ENCODE peak calls at places on chromosomes 12 and 14, in nine cellular contexts. One of them, this sample, is unnamed. For H3K4me1, the result is how much of the 10 kb centered on the place peaks cover.

GRCh38 chr12:131436922-131437705 is 273.8 kb upstream of the SFSWAP start:
- DNase-seq in IMR-90: no peak
- DNase-seq in K562: no peak
- DNase-seq in neural progenitor cell: no peak
- DNase-seq in kidney: no peak
- DNase-seq in H9: peak
- DNase-seq in DND-41: no peak
- DNase-seq in GM23248: no peak
- DNase-seq in adipocyte: no peak
- DNase-seq in this sample: no peak

GRCh38 chr14:30331030-30331429 is 227.9 kb upstream of the G2E3 start:
- DNase-seq in kidney: no peak
- DNase-seq in DND-41: no peak
- DNase-seq in IMR-90: no peak
- DNase-seq in H9: no peak
- DNase-seq in GM23248: no peak
- DNase-seq in adipocyte: no peak
- DNase-seq in neural progenitor cell: no peak
- DNase-seq in K562: no peak
- DNase-seq in this sample: no peak

GRCh38 chr14:54667764-54668163 is 100.8 kb downstream of the SAMD4A start:
- DNase-seq in DND-41: no peak
- DNase-seq in neural progenitor cell: no peak
- DNase-seq in GM23248: no peak
- DNase-seq in kidney: no peak
- DNase-seq in H9: no peak
- DNase-seq in K562: no peak
- DNase-seq in adipocyte: no peak
- DNase-seq in IMR-90: no peak
- DNase-seq in this sample: no peak

GRCh38 chr14:92425101-92425500 is 88.5 kb upstream of the RIN3 start:
- DNase-seq in DND-41: no peak
- DNase-seq in GM23248: peak
- DNase-seq in kidney: no peak
- DNase-seq in IMR-90: peak
- DNase-seq in H9: no peak
- DNase-seq in K562: no peak
- DNase-seq in neural progenitor cell: no peak
- DNase-seq in adipocyte: peak
- DNase-seq in this sample: no peak

GRCh38 chr14:56810850-56811595 is 744 bp upstream of the OTX2 start:
- DNase-seq in H9: peak
- DNase-seq in neural progenitor cell: peak
- DNase-seq in K562: no peak
- DNase-seq in adipocyte: no peak
- DNase-seq in kidney: no peak
- DNase-seq in DND-41: no peak
- DNase-seq in IMR-90: no peak
- DNase-seq in GM23248: no peak
- DNase-seq in this sample: no peak

GRCh38 chr12:117857632-117858274 is 111.0 kb downstream of the KSR2 start:
- DNase-seq in kidney: no peak
- DNase-seq in adipocyte: peak
- DNase-seq in K562: peak
- DNase-seq in IMR-90: peak
- DNase-seq in GM23248: peak
- DNase-seq in DND-41: peak
- DNase-seq in neural progenitor cell: peak
- DNase-seq in H9: peak
- DNase-seq in this sample: peak

GRCh38 chr14:96217381-96217913 is 12.8 kb downstream of the BDKRB2 start:
- DNase-seq in neural progenitor cell: no peak
- DNase-seq in DND-41: no peak
- DNase-seq in H9: no peak
- DNase-seq in kidney: peak
- DNase-seq in K562: no peak
- DNase-seq in GM23248: no peak
- DNase-seq in IMR-90: no peak
- DNase-seq in adipocyte: no peak
- DNase-seq in this sample: no peak

GRCh38 chr12:117384735-117385134 is 23.3 kb upstream of the NOS1 start:
- DNase-seq in kidney: no peak
- DNase-seq in neural progenitor cell: no peak
- DNase-seq in H9: no peak
- DNase-seq in IMR-90: no peak
- DNase-seq in K562: no peak
- DNase-seq in GM23248: no peak
- DNase-seq in adipocyte: no peak
- DNase-seq in DND-41: no peak
- DNase-seq in this sample: no peak

GRCh38 chr14:84825481-84825880 is 704.5 kb upstream of the FLRT2 start:
- DNase-seq in kidney: no peak
- DNase-seq in K562: no peak
- DNase-seq in neural progenitor cell: no peak
- DNase-seq in adipocyte: peak
- DNase-seq in DND-41: no peak
- DNase-seq in H9: no peak
- DNase-seq in IMR-90: peak
- DNase-seq in GM23248: peak
- DNase-seq in this sample: no peak

GRCh38 chr12:66061557-66062279 is 68.8 kb downstream of the LLPH start:
- DNase-seq in DND-41: no peak
- DNase-seq in adipocyte: peak
- DNase-seq in H9: peak
- DNase-seq in kidney: no peak
- DNase-seq in neural progenitor cell: peak
- DNase-seq in K562: no peak
- DNase-seq in IMR-90: no peak
- DNase-seq in GM23248: no peak
- DNase-seq in this sample: no peak
- H3K4me1 ChIP-seq in DND-41: under half
- H3K4me1 ChIP-seq in adipocyte: under half
- H3K4me1 ChIP-seq in H9: under half
- H3K4me1 ChIP-seq in kidney: under half
- H3K4me1 ChIP-seq in neural progenitor cell: under half
- H3K4me1 ChIP-seq in K562: under half
- H3K4me1 ChIP-seq in IMR-90: under half
- H3K4me1 ChIP-seq in GM23248: under half
- H3K4me1 ChIP-seq in this sample: under half

GRCh38 chr12:6282453-6282840 is 28.0 kb upstream of the PLEKHG6 start:
- DNase-seq in H9: no peak
- DNase-seq in IMR-90: no peak
- DNase-seq in K562: no peak
- DNase-seq in DND-41: no peak
- DNase-seq in GM23248: no peak
- DNase-seq in kidney: no peak
- DNase-seq in adipocyte: no peak
- DNase-seq in neural progenitor cell: no peak
- DNase-seq in this sample: no peak

GRCh38 chr12:6284273-6284672 is 26.2 kb upstream of the PLEKHG6 start:
- DNase-seq in GM23248: no peak
- DNase-seq in neural progenitor cell: no peak
- DNase-seq in K562: no peak
- DNase-seq in DND-41: no peak
- DNase-seq in adipocyte: no peak
- DNase-seq in IMR-90: no peak
- DNase-seq in H9: no peak
- DNase-seq in kidney: no peak
- DNase-seq in this sample: no peak

GRCh38 chr12:6288235-6288634 is 22.2 kb upstream of the PLEKHG6 start:
- DNase-seq in K562: no peak
- DNase-seq in H9: no peak
- DNase-seq in kidney: no peak
- DNase-seq in DND-41: no peak
- DNase-seq in adipocyte: peak
- DNase-seq in GM23248: peak
- DNase-seq in IMR-90: peak
- DNase-seq in neural progenitor cell: no peak
- DNase-seq in this sample: no peak

GRCh38 chr12:6285532-6286306 is 24.8 kb upstream of the PLEKHG6 start:
- DNase-seq in neural progenitor cell: no peak
- DNase-seq in IMR-90: peak
- DNase-seq in adipocyte: peak
- DNase-seq in H9: no peak
- DNase-seq in GM23248: peak
- DNase-seq in kidney: no peak
- DNase-seq in K562: no peak
- DNase-seq in DND-41: no peak
- DNase-seq in this sample: no peak

GRCh38 chr12:6285063-6285477 is 25.4 kb upstream of the PLEKHG6 start:
- DNase-seq in DND-41: peak
- DNase-seq in IMR-90: peak
- DNase-seq in H9: peak
- DNase-seq in kidney: no peak
- DNase-seq in K562: peak
- DNase-seq in neural progenitor cell: peak
- DNase-seq in GM23248: peak
- DNase-seq in adipocyte: peak
- DNase-seq in this sample: peak
- H3K9ac ChIP-seq in DND-41: no peak
- H3K9ac ChIP-seq in IMR-90: peak
- H3K9ac ChIP-seq in H9: no peak
- H3K9ac ChIP-seq in kidney: no peak
- H3K9ac ChIP-seq in K562: no peak
- H3K9ac ChIP-seq in neural progenitor cell: no peak
- H3K9ac ChIP-seq in GM23248: no peak
- H3K9ac ChIP-seq in adipocyte: peak
- H3K9ac ChIP-seq in this sample: peak

GRCh38 chr12:120677765-120678473 is 9.0 kb upstream of the MLEC start:
- DNase-seq in neural progenitor cell: no peak
- DNase-seq in DND-41: no peak
- DNase-seq in H9: no peak
- DNase-seq in IMR-90: no peak
- DNase-seq in GM23248: peak
- DNase-seq in adipocyte: no peak
- DNase-seq in kidney: peak
- DNase-seq in K562: peak
- DNase-seq in this sample: no peak
- H3K4me1 ChIP-seq in neural progenitor cell: under half
- H3K4me1 ChIP-seq in DND-41: under half
- H3K4me1 ChIP-seq in H9: under half
- H3K4me1 ChIP-seq in IMR-90: under half
- H3K4me1 ChIP-seq in GM23248: under half
- H3K4me1 ChIP-seq in adipocyte: under half
- H3K4me1 ChIP-seq in kidney: under half
- H3K4me1 ChIP-seq in K562: under half
- H3K4me1 ChIP-seq in this sample: under half

GRCh38 chr14:22596354-22596879 is 1.7 kb upstream of the ABHD4 start:
- DNase-seq in kidney: no peak
- DNase-seq in DND-41: no peak
- DNase-seq in IMR-90: no peak
- DNase-seq in K562: no peak
- DNase-seq in adipocyte: no peak
- DNase-seq in H9: no peak
- DNase-seq in GM23248: no peak
- DNase-seq in neural progenitor cell: no peak
- DNase-seq in this sample: no peak

GRCh38 chr14:22597771-22598098 is 365 bp upstream of the ABHD4 start:
- DNase-seq in GM23248: peak
- DNase-seq in H9: no peak
- DNase-seq in neural progenitor cell: no peak
- DNase-seq in adipocyte: peak
- DNase-seq in DND-41: no peak
- DNase-seq in kidney: no peak
- DNase-seq in IMR-90: no peak
- DNase-seq in K562: no peak
- DNase-seq in this sample: no peak

GRCh38 chr14:22598099-22598895 is at the start of gene ABHD4:
- DNase-seq in IMR-90: peak
- DNase-seq in kidney: peak
- DNase-seq in GM23248: peak
- DNase-seq in H9: peak
- DNase-seq in adipocyte: peak
- DNase-seq in neural progenitor cell: peak
- DNase-seq in K562: peak
- DNase-seq in DND-41: peak
- DNase-seq in this sample: peak

GRCh38 chr14:22598896-22599244 is 770 bp downstream of the ABHD4 start:
- DNase-seq in H9: no peak
- DNase-seq in neural progenitor cell: peak
- DNase-seq in adipocyte: peak
- DNase-seq in kidney: no peak
- DNase-seq in GM23248: peak
- DNase-seq in K562: peak
- DNase-seq in DND-41: no peak
- DNase-seq in IMR-90: peak
- DNase-seq in this sample: peak

DNA sequence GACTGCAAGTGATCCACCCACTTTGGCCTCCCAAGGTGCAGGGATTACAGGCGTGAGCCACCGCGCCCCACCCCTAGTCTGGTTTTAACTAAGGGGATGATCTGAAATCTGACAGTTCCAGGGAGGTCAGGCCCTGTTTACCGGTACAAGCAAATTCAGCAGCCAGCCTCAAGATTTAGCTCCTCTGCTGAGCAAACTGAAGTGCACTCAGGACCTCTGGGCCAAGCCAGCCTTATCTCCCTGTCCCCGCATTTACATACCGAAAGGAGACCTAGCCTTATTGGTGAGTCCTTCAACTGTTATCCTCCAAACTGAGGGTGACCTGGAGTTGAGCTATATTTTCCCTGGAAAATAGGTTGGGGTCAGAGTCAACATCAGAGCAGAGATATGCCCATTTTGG is 835 bp upstream of the ABHD4 start:
- DNase-seq in DND-41: no peak
- DNase-seq in K562: peak
- DNase-seq in GM23248: no peak
- DNase-seq in IMR-90: no peak
- DNase-seq in neural progenitor cell: no peak
- DNase-seq in kidney: no peak
- DNase-seq in H9: no peak
- DNase-seq in adipocyte: no peak
- DNase-seq in this sample: no peak
- H3K9ac ChIP-seq in DND-41: no peak
- H3K9ac ChIP-seq in K562: peak
- H3K9ac ChIP-seq in GM23248: peak
- H3K9ac ChIP-seq in IMR-90: no peak
- H3K9ac ChIP-seq in neural progenitor cell: no peak
- H3K9ac ChIP-seq in kidney: peak
- H3K9ac ChIP-seq in H9: no peak
- H3K9ac ChIP-seq in adipocyte: peak
- H3K9ac ChIP-seq in this sample: no peak

DNA sequence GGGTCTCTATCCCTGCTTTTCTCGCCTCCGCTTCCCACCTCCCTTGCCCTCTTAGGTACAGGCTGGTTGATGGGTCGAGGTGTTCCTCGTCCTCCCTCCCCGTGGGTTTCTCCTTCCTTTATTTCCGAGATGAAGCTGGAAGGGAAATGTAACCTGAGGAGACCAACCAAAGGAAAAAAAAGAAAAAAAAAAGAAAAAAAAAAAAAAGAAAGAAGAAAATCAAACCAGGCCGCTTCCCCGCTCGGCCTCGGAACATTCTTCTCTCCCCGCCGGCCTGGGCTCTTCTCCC is 1.7 kb upstream of the NFATC4 start:
- DNase-seq in adipocyte: no peak
- DNase-seq in H9: no peak
- DNase-seq in kidney: no peak
- DNase-seq in neural progenitor cell: no peak
- DNase-seq in IMR-90: no peak
- DNase-seq in K562: no peak
- DNase-seq in GM23248: no peak
- DNase-seq in DND-41: no peak
- DNase-seq in this sample: no peak
- H3K4me1 ChIP-seq in adipocyte: under half
- H3K4me1 ChIP-seq in H9: under half
- H3K4me1 ChIP-seq in kidney: under half
- H3K4me1 ChIP-seq in neural progenitor cell: under half
- H3K4me1 ChIP-seq in IMR-90: under half
- H3K4me1 ChIP-seq in K562: under half
- H3K4me1 ChIP-seq in GM23248: under half
- H3K4me1 ChIP-seq in DND-41: under half
- H3K4me1 ChIP-seq in this sample: under half

This sample was measured in colonic mucosa.